ENCODE peak calls at places on chromosomes 4 and X, in five cellular contexts. One of them, this sample, is unnamed.

GRCh38 chr4:93063325-93063724 is 759.6 kb downstream of the GRID2 start:
- DNase-seq in kidney glomerular epithelial cell: no peak
- DNase-seq in AG10803: no peak
- DNase-seq in upper lobe of right lung: no peak
- DNase-seq in stimulated activated CD4-positive, alpha-beta T cell treated with anti-CD3 and anti-CD28 coated beads, Interleukin-12 subunit alpha, Interleukin-12 subunit beta, amount 100 ng/mL, for 24 hours: no peak
- DNase-seq in this sample: no peak

GRCh38 chrX:153397256-153397960 is 3.7 kb downstream of the PNMA6E start:
- DNase-seq in kidney glomerular epithelial cell: no peak
- DNase-seq in AG10803: no peak
- DNase-seq in upper lobe of right lung: no peak
- DNase-seq in stimulated activated CD4-positive, alpha-beta T cell treated with anti-CD3 and anti-CD28 coated beads, Interleukin-12 subunit alpha, Interleukin-12 subunit beta, amount 100 ng/mL, for 24 hours: no peak
- DNase-seq in this sample: no peak

GRCh38 chrX:69142688-69143239 is 22.5 kb downstream of the PJA1 start:
- DNase-seq in kidney glomerular epithelial cell: no peak
- DNase-seq in AG10803: peak
- DNase-seq in upper lobe of right lung: no peak
- DNase-seq in stimulated activated CD4-positive, alpha-beta T cell treated with anti-CD3 and anti-CD28 coated beads, Interleukin-12 subunit alpha, Interleukin-12 subunit beta, amount 100 ng/mL, for 24 hours: no peak
- DNase-seq in this sample: no peak

GRCh38 chr4:2671267-2671895 is 84.8 kb downstream of the TNIP2 start:
- DNase-seq in kidney glomerular epithelial cell: peak
- DNase-seq in AG10803: no peak
- DNase-seq in upper lobe of right lung: no peak
- DNase-seq in stimulated activated CD4-positive, alpha-beta T cell treated with anti-CD3 and anti-CD28 coated beads, Interleukin-12 subunit alpha, Interleukin-12 subunit beta, amount 100 ng/mL, for 24 hours: no peak
- DNase-seq in this sample: no peak

GRCh38 chr4:16995451-16995850 is 97.0 kb upstream of the LDB2 start:
- DNase-seq in kidney glomerular epithelial cell: no peak
- DNase-seq in AG10803: peak
- DNase-seq in upper lobe of right lung: no peak
- DNase-seq in stimulated activated CD4-positive, alpha-beta T cell treated with anti-CD3 and anti-CD28 coated beads, Interleukin-12 subunit alpha, Interleukin-12 subunit beta, amount 100 ng/mL, for 24 hours: no peak
- DNase-seq in this sample: peak

GRCh38 chrX:119015407-119016242 is 41.2 kb downstream of the LONRF3 start:
- DNase-seq in kidney glomerular epithelial cell: peak
- DNase-seq in AG10803: peak
- DNase-seq in upper lobe of right lung: peak
- DNase-seq in stimulated activated CD4-positive, alpha-beta T cell treated with anti-CD3 and anti-CD28 coated beads, Interleukin-12 subunit alpha, Interleukin-12 subunit beta, amount 100 ng/mL, for 24 hours: peak
- DNase-seq in this sample: peak

GRCh38 chrX:136146614-136147319 is 566 bp upstream of the FHL1 start:
- DNase-seq in kidney glomerular epithelial cell: no peak
- DNase-seq in AG10803: no peak
- DNase-seq in upper lobe of right lung: no peak
- DNase-seq in stimulated activated CD4-positive, alpha-beta T cell treated with anti-CD3 and anti-CD28 coated beads, Interleukin-12 subunit alpha, Interleukin-12 subunit beta, amount 100 ng/mL, for 24 hours: no peak
- DNase-seq in this sample: peak

GRCh38 chrX:136839196-136839595 is 41.3 kb downstream of the RBMX start:
- DNase-seq in kidney glomerular epithelial cell: no peak
- DNase-seq in AG10803: peak
- DNase-seq in upper lobe of right lung: no peak
- DNase-seq in stimulated activated CD4-positive, alpha-beta T cell treated with anti-CD3 and anti-CD28 coated beads, Interleukin-12 subunit alpha, Interleukin-12 subunit beta, amount 100 ng/mL, for 24 hours: no peak
- DNase-seq in this sample: peak

GRCh38 chr4:175947117-175947722 is 118.4 kb upstream of the WDR17 start:
- DNase-seq in kidney glomerular epithelial cell: no peak
- DNase-seq in AG10803: peak
- DNase-seq in upper lobe of right lung: no peak
- DNase-seq in stimulated activated CD4-positive, alpha-beta T cell treated with anti-CD3 and anti-CD28 coated beads, Interleukin-12 subunit alpha, Interleukin-12 subunit beta, amount 100 ng/mL, for 24 hours: no peak
- DNase-seq in this sample: peak

GRCh38 chr4:6962211-6963041 is 52.8 kb downstream of the TBC1D14 start:
- DNase-seq in kidney glomerular epithelial cell: no peak
- DNase-seq in AG10803: no peak
- DNase-seq in upper lobe of right lung: no peak
- DNase-seq in stimulated activated CD4-positive, alpha-beta T cell treated with anti-CD3 and anti-CD28 coated beads, Interleukin-12 subunit alpha, Interleukin-12 subunit beta, amount 100 ng/mL, for 24 hours: no peak
- DNase-seq in this sample: no peak

GRCh38 chr4:173538148-173538902 is 8.3 kb upstream of the HAND2 start:
- DNase-seq in kidney glomerular epithelial cell: no peak
- DNase-seq in AG10803: peak
- DNase-seq in upper lobe of right lung: peak
- DNase-seq in stimulated activated CD4-positive, alpha-beta T cell treated with anti-CD3 and anti-CD28 coated beads, Interleukin-12 subunit alpha, Interleukin-12 subunit beta, amount 100 ng/mL, for 24 hours: no peak
- DNase-seq in this sample: peak

GRCh38 chr4:14386196-14386595 is 616.1 kb upstream of the CPEB2 start:
- DNase-seq in kidney glomerular epithelial cell: no peak
- DNase-seq in AG10803: no peak
- DNase-seq in upper lobe of right lung: no peak
- DNase-seq in stimulated activated CD4-positive, alpha-beta T cell treated with anti-CD3 and anti-CD28 coated beads, Interleukin-12 subunit alpha, Interleukin-12 subunit beta, amount 100 ng/mL, for 24 hours: no peak
- DNase-seq in this sample: no peak

GRCh38 chr4:159443975-159444374 is 341.1 kb downstream of the RAPGEF2 start:
- DNase-seq in kidney glomerular epithelial cell: no peak
- DNase-seq in AG10803: no peak
- DNase-seq in upper lobe of right lung: no peak
- DNase-seq in stimulated activated CD4-positive, alpha-beta T cell treated with anti-CD3 and anti-CD28 coated beads, Interleukin-12 subunit alpha, Interleukin-12 subunit beta, amount 100 ng/mL, for 24 hours: no peak
- DNase-seq in this sample: no peak

GRCh38 chrX:33211356-33212254 is at the start of gene DMD:
- DNase-seq in kidney glomerular epithelial cell: peak
- DNase-seq in AG10803: peak
- DNase-seq in upper lobe of right lung: no peak
- DNase-seq in stimulated activated CD4-positive, alpha-beta T cell treated with anti-CD3 and anti-CD28 coated beads, Interleukin-12 subunit alpha, Interleukin-12 subunit beta, amount 100 ng/mL, for 24 hours: no peak
- DNase-seq in this sample: no peak

GRCh38 chrX:149629730-149630387 is 1.7 kb downstream of the TMEM185A start:
- DNase-seq in kidney glomerular epithelial cell: no peak
- DNase-seq in AG10803: no peak
- DNase-seq in upper lobe of right lung: no peak
- DNase-seq in stimulated activated CD4-positive, alpha-beta T cell treated with anti-CD3 and anti-CD28 coated beads, Interleukin-12 subunit alpha, Interleukin-12 subunit beta, amount 100 ng/mL, for 24 hours: no peak
- DNase-seq in this sample: peak

GRCh38 chrX:106921637-106922036 is 1.4 kb downstream of the CLDN2 start:
- DNase-seq in kidney glomerular epithelial cell: no peak
- DNase-seq in AG10803: no peak
- DNase-seq in upper lobe of right lung: no peak
- DNase-seq in stimulated activated CD4-positive, alpha-beta T cell treated with anti-CD3 and anti-CD28 coated beads, Interleukin-12 subunit alpha, Interleukin-12 subunit beta, amount 100 ng/mL, for 24 hours: no peak
- DNase-seq in this sample: no peak

GRCh38 chrX:16573781-16574180 is 76.2 kb upstream of the S100G start:
- DNase-seq in kidney glomerular epithelial cell: no peak
- DNase-seq in AG10803: peak
- DNase-seq in upper lobe of right lung: no peak
- DNase-seq in stimulated activated CD4-positive, alpha-beta T cell treated with anti-CD3 and anti-CD28 coated beads, Interleukin-12 subunit alpha, Interleukin-12 subunit beta, amount 100 ng/mL, for 24 hours: no peak
- DNase-seq in this sample: peak

GRCh38 chr4:101348367-101348827 is 1.1 kb upstream of the PPP3CA start:
- DNase-seq in kidney glomerular epithelial cell: no peak
- DNase-seq in AG10803: peak
- DNase-seq in upper lobe of right lung: no peak
- DNase-seq in stimulated activated CD4-positive, alpha-beta T cell treated with anti-CD3 and anti-CD28 coated beads, Interleukin-12 subunit alpha, Interleukin-12 subunit beta, amount 100 ng/mL, for 24 hours: no peak
- DNase-seq in this sample: peak

GRCh38 chr4:120722655-120723054 is 199.9 kb downstream of the PRDM5 start:
- DNase-seq in kidney glomerular epithelial cell: no peak
- DNase-seq in AG10803: no peak
- DNase-seq in upper lobe of right lung: no peak
- DNase-seq in stimulated activated CD4-positive, alpha-beta T cell treated with anti-CD3 and anti-CD28 coated beads, Interleukin-12 subunit alpha, Interleukin-12 subunit beta, amount 100 ng/mL, for 24 hours: no peak
- DNase-seq in this sample: no peak

GRCh38 chr4:78601013-78601412 is 49.4 kb downstream of the ANXA3 start:
- DNase-seq in kidney glomerular epithelial cell: no peak
- DNase-seq in AG10803: no peak
- DNase-seq in upper lobe of right lung: no peak
- DNase-seq in stimulated activated CD4-positive, alpha-beta T cell treated with anti-CD3 and anti-CD28 coated beads, Interleukin-12 subunit alpha, Interleukin-12 subunit beta, amount 100 ng/mL, for 24 hours: no peak
- DNase-seq in this sample: peak

GRCh38 chr4:38224850-38225249 is 264.7 kb downstream of the PTTG2 start:
- DNase-seq in kidney glomerular epithelial cell: no peak
- DNase-seq in AG10803: no peak
- DNase-seq in upper lobe of right lung: no peak
- DNase-seq in stimulated activated CD4-positive, alpha-beta T cell treated with anti-CD3 and anti-CD28 coated beads, Interleukin-12 subunit alpha, Interleukin-12 subunit beta, amount 100 ng/mL, for 24 hours: no peak
- DNase-seq in this sample: no peak

GRCh38 chr4:1192493-1193205 is 20.3 kb upstream of the SPON2 start:
- DNase-seq in kidney glomerular epithelial cell: no peak
- DNase-seq in AG10803: no peak
- DNase-seq in upper lobe of right lung: peak
- DNase-seq in stimulated activated CD4-positive, alpha-beta T cell treated with anti-CD3 and anti-CD28 coated beads, Interleukin-12 subunit alpha, Interleukin-12 subunit beta, amount 100 ng/mL, for 24 hours: no peak
- DNase-seq in this sample: no peak

GRCh38 chr4:185222598-185222997 is 13.2 kb downstream of the SNX25 start:
- DNase-seq in kidney glomerular epithelial cell: peak
- DNase-seq in AG10803: peak
- DNase-seq in upper lobe of right lung: no peak
- DNase-seq in stimulated activated CD4-positive, alpha-beta T cell treated with anti-CD3 and anti-CD28 coated beads, Interleukin-12 subunit alpha, Interleukin-12 subunit beta, amount 100 ng/mL, for 24 hours: no peak
- DNase-seq in this sample: peak

GRCh38 chrX:1169198-1169597 is 43.3 kb downstream of the CRLF2 start:
- DNase-seq in kidney glomerular epithelial cell: no peak
- DNase-seq in AG10803: no peak
- DNase-seq in upper lobe of right lung: no peak
- DNase-seq in stimulated activated CD4-positive, alpha-beta T cell treated with anti-CD3 and anti-CD28 coated beads, Interleukin-12 subunit alpha, Interleukin-12 subunit beta, amount 100 ng/mL, for 24 hours: no peak
- DNase-seq in this sample: peak

GRCh38 chr4:33930497-33930896 is 2313.8 kb downstream of the ARAP2 start:
- DNase-seq in kidney glomerular epithelial cell: no peak
- DNase-seq in AG10803: peak
- DNase-seq in upper lobe of right lung: no peak
- DNase-seq in stimulated activated CD4-positive, alpha-beta T cell treated with anti-CD3 and anti-CD28 coated beads, Interleukin-12 subunit alpha, Interleukin-12 subunit beta, amount 100 ng/mL, for 24 hours: no peak
- DNase-seq in this sample: peak

GRCh38 chrX:5236096-5236495 is 992.6 kb downstream of the NLGN4X start:
- DNase-seq in kidney glomerular epithelial cell: no peak
- DNase-seq in AG10803: no peak
- DNase-seq in upper lobe of right lung: no peak
- DNase-seq in stimulated activated CD4-positive, alpha-beta T cell treated with anti-CD3 and anti-CD28 coated beads, Interleukin-12 subunit alpha, Interleukin-12 subunit beta, amount 100 ng/mL, for 24 hours: no peak
- DNase-seq in this sample: no peak

GRCh38 chr4:174248407-174248806 is 35.1 kb downstream of the FBXO8 start:
- DNase-seq in kidney glomerular epithelial cell: no peak
- DNase-seq in AG10803: no peak
- DNase-seq in upper lobe of right lung: no peak
- DNase-seq in stimulated activated CD4-positive, alpha-beta T cell treated with anti-CD3 and anti-CD28 coated beads, Interleukin-12 subunit alpha, Interleukin-12 subunit beta, amount 100 ng/mL, for 24 hours: no peak
- DNase-seq in this sample: no peak

GRCh38 chr4:84634961-84635360 is 52.0 kb downstream of the CDS1 start:
- DNase-seq in kidney glomerular epithelial cell: no peak
- DNase-seq in AG10803: no peak
- DNase-seq in upper lobe of right lung: no peak
- DNase-seq in stimulated activated CD4-positive, alpha-beta T cell treated with anti-CD3 and anti-CD28 coated beads, Interleukin-12 subunit alpha, Interleukin-12 subunit beta, amount 100 ng/mL, for 24 hours: no peak
- DNase-seq in this sample: no peak

GRCh38 chr4:101977096-101977495 is 186.6 kb downstream of the BANK1 start:
- DNase-seq in kidney glomerular epithelial cell: peak
- DNase-seq in AG10803: peak
- DNase-seq in upper lobe of right lung: no peak
- DNase-seq in stimulated activated CD4-positive, alpha-beta T cell treated with anti-CD3 and anti-CD28 coated beads, Interleukin-12 subunit alpha, Interleukin-12 subunit beta, amount 100 ng/mL, for 24 hours: no peak
- DNase-seq in this sample: peak